ENCODE peak calls at places on chromosome 7, in eight cellular contexts. B is hepatocyte, V is fibroblast of lung, W is K562, Q is colonic mucosa, H is kidney epithelial cell, Z is mammary epithelial cell, M is fibroblast of pulmonary artery. A is an unnamed sample.

GRCh38 chr7:35828817-35829216 is 28.0 kb downstream of the SEPTIN7 start:
- DNase-seq in Z (peak), M (no peak), W (peak), V (no peak), H (no peak), B (no peak), Q (no peak), A (no peak)

GRCh38 chr7:36591643-36592042 is 132.7 kb downstream of the AOAH start:
- DNase-seq in H (no peak), M (no peak), V (no peak), B (no peak), W (no peak), Q (no peak), Z (no peak), A (no peak)

GRCh38 chr7:68199951-68200660 is 1203.5 kb downstream of the TYW1 start:
- DNase-seq in H (no peak), V (no peak), M (no peak), B (no peak), Q (no peak), Z (no peak), W (no peak), A (no peak)

GRCh38 chr7:15305002-15305600 is 256.7 kb downstream of the AGMO start:
- DNase-seq in B (peak), M (peak), W (peak), H (peak), Z (peak), V (peak), Q (peak), A (no peak)

GRCh38 chr7:135335628-135336139 is 102.0 kb downstream of the STRA8 start:
- DNase-seq in W (peak), V (peak), M (peak), Q (peak), H (peak), Z (peak), B (peak), A (no peak)

GRCh38 chr7:13834328-13834761 is 155.1 kb downstream of the ETV1 start:
- DNase-seq in Z (peak), V (no peak), W (no peak), H (no peak), Q (no peak), M (no peak), B (no peak), A (no peak)

GRCh38 chr7:1103009-1103788 is 15.3 kb downstream of the GPER1 start:
- DNase-seq in Z (no peak), B (peak), H (no peak), V (no peak), W (no peak), Q (no peak), M (no peak), A (no peak)

GRCh38 chr7:101814996-101815825 is 2.2 kb upstream of the CUX1 start:
- DNase-seq in Z (peak), H (no peak), Q (peak), V (peak), B (peak), M (no peak), W (peak), A (no peak)

GRCh38 chr7:155069992-155070827 is at the start of gene HTR5A:
- DNase-seq in H (peak), W (peak), B (peak), Z (peak), Q (peak), M (peak), V (peak), A (peak)

GRCh38 chr7:92820191-92820590 is 16.2 kb downstream of the CDK6 start:
- DNase-seq in Q (no peak), Z (no peak), B (no peak), H (no peak), W (no peak), V (peak), M (no peak), A (no peak)

DNA sequence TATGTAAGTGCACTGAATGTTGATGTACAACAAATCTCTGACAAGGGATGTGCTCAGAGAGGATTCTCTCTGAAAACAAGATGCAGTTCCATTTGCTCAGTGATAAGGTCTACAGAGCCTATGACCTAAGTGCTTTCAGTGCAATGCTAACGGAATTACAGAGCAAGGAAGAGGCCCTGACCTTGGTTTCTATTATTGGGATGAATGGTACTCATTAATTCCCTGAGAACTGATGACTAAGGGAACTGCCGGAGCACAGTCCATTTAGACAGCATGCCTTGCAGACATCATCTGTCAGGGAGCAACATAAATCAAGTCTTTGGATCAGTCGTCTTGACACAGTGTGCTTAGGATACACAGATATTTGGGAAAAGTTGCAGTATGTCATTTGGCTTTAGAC is 340.8 kb downstream of the PHTF2 start:
- DNase-seq in W (no peak), H (peak), M (no peak), Z (no peak), Q (no peak), V (peak), B (no peak), A (peak)
- H3K4me3 ChIP-seq in W (no peak), H (no peak), M (no peak), Z (no peak), Q (no peak), V (no peak), B (no peak), A (no peak)

DNA sequence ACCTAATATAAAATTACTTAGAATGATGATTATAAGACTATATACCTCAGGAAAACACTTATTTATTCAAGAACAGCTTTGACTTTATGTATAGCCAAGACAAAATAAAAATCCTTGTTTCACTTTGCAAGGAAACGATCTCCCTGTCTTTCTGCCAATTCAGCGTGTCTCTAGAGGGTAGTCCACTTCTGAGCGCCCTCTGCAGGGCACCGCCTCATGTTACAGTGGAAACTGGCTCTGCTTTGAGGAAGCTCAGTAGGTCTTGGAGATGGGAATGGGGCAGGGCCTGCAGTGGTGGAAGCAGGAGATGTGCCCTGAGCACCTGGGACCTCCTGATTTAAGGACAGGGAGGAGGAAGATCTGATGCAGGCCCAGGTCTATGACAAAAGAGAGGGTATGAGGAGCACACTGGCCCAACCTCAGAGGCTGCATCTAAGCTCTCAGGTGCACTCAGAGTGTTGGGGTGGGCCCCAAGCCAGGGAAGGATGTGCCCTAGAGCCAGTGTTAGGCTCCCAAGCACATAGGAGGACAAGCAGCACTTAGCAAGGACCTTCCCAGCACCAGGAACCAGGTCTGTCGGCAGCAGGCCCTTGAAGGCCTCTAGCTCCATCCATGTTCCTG is 481.0 kb downstream of the TNS3 start:
- DNase-seq in Z (peak), Q (peak), W (peak), B (peak), V (peak), M (peak), H (no peak), A (no peak)
- TF ChIP-seq CTCF in Z (peak), Q (peak), W (peak), B (peak), V (peak), M (peak), H (peak), A (peak)

GRCh38 chr7:39952791-39953190 is 2.7 kb downstream of the CDK13 start:
- DNase-seq in Q (no peak), H (no peak), Z (peak), B (no peak), V (peak), M (peak), W (no peak), A (no peak)
- H3K4me3 ChIP-seq in Q (peak), H (peak), Z (peak), B (peak), V (peak), M (peak), W (peak), A (peak)

GRCh38 chr7:115603416-115603815 is 427.1 kb downstream of the TFEC start:
- DNase-seq in B (no peak), H (no peak), V (no peak), W (no peak), Z (no peak), M (no peak), Q (no peak), A (no peak)
- TF ChIP-seq CTCF in B (no peak), H (peak), V (no peak), W (no peak), Z (no peak), M (no peak), Q (no peak), A (no peak)

GRCh38 chr7:4266270-4267040 is 415.6 kb upstream of the FOXK1 start:
- DNase-seq in M (no peak), Q (peak), Z (no peak), V (no peak), W (no peak), H (no peak), B (no peak), A (no peak)

GRCh38 chr7:4267326-4268039 is 414.6 kb upstream of the FOXK1 start:
- DNase-seq in V (no peak), H (no peak), Q (peak), M (no peak), Z (no peak), B (no peak), W (no peak), A (no peak)

GRCh38 chr7:4265676-4266075 is 416.4 kb upstream of the FOXK1 start:
- DNase-seq in B (no peak), V (no peak), W (no peak), Z (no peak), H (no peak), M (no peak), Q (peak), A (no peak)

GRCh38 chr7:4268040-4268965 is 413.8 kb upstream of the FOXK1 start:
- DNase-seq in M (no peak), H (no peak), B (no peak), W (no peak), V (no peak), Q (peak), Z (no peak), A (no peak)

DNA sequence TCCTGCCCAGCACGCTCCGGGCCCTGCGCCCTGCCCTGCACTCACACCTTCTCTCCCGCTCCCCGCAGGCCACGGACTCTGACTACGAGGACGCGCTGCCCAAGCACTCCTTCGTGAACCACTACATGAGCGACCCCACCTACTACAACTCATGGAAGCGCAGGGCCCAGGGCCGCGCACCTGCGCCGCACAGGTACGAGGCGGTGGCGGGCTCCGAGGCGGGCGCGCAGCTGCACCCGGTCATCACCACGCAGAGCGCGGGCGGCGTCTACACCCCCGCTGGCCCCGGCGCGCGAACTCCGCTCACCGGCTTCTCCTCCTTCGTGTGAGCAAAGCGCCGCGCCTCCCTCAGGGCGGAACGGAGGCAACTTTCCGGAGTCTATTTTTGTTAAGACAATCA is 417.0 kb upstream of the FOXK1 start:
- DNase-seq in B (no peak), W (no peak), Q (peak), V (no peak), H (no peak), M (no peak), Z (no peak), A (no peak)
- H3K4me3 ChIP-seq in B (no peak), W (no peak), Q (no peak), V (no peak), H (no peak), M (no peak), Z (no peak), A (no peak)

GRCh38 chr7:41603985-41604384 is 98.9 kb downstream of the INHBA start:
- DNase-seq in V (no peak), W (no peak), H (no peak), Q (no peak), Z (no peak), B (no peak), M (no peak), A (no peak)

GRCh38 chr7:41599760-41600159 is 103.1 kb downstream of the INHBA start:
- DNase-seq in V (no peak), Q (no peak), B (no peak), M (no peak), W (no peak), Z (no peak), H (no peak), A (no peak)
- TF ChIP-seq CTCF in V (peak), Q (no peak), B (peak), M (no peak), W (no peak), Z (peak), H (peak), A (no peak)

GRCh38 chr7:73429218-73429617 is 4.4 kb upstream of the FZD9 start:
- DNase-seq in Q (no peak), B (peak), V (no peak), W (peak), Z (no peak), H (no peak), M (peak), A (no peak)

GRCh38 chr7:73429622-73430505 is 3.7 kb upstream of the FZD9 start:
- DNase-seq in V (no peak), Z (no peak), B (no peak), M (no peak), W (no peak), H (no peak), Q (no peak), A (no peak)

GRCh38 chr7:73427902-73428696 is 5.5 kb upstream of the FZD9 start:
- DNase-seq in M (no peak), W (no peak), Z (no peak), Q (no peak), V (no peak), H (no peak), B (no peak), A (no peak)

GRCh38 chr7:73431041-73431835 is 2.3 kb upstream of the FZD9 start:
- DNase-seq in H (no peak), Z (no peak), W (no peak), B (no peak), Q (no peak), V (no peak), M (no peak), A (no peak)

DNA sequence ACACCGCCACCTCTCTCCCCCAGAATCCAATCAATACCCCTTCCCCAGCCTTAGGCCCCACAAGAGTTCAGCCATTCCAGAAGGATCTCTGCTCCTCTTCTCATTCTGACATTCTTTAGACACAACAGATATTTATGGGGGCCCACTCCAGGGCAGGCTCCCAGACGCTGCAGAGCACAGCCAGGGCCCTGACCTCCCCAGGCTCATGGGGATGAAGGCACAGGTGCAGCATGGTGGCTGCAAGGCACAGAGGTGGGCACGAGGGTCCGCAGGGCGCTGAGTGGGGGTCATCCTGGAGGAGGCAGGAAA is 4.9 kb upstream of the FZD9 start:
- DNase-seq in V (no peak), B (no peak), H (no peak), M (no peak), Z (no peak), W (no peak), Q (no peak), A (no peak)
- H3K4me3 ChIP-seq in V (no peak), B (no peak), H (no peak), M (no peak), Z (no peak), W (no peak), Q (no peak), A (no peak)

DNA sequence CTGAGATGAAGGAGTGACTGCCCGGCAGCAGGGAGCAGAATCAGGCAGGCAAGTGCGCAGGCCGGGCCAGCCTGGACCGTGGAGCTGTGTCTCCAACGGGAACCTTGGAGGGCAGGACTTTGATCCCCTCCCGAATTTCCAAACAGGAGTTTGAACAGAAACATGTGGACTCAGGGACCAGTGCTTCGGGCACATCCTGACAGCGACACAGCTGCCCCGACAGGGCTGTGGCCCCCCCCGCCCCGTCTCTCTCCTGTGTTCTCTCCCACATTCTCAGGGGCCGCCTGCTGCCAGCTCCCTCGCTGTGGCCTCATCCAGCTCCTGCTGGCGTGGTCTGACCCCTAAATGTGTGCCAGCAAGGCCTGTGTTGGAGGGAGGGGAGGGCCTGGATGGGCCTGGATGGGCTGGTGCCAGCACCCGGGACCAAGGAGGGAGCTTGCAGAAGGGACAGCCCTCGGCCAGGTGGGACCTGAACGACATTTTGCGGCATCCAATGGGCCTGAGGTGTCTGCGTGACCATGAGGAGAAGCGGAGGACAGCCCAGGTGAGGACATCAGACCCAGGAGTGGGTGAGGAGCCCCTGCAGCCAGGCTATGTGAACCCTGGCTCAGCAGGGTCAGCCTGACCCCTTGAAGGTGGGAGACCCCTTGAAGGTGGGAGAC is 222.9 kb downstream of the DNAJB6 start:
- DNase-seq in M (no peak), Q (no peak), W (no peak), V (no peak), Z (no peak), B (no peak), H (no peak), A (no peak)
- TF ChIP-seq CTCF in M (no peak), Q (no peak), W (no peak), V (no peak), Z (no peak), B (no peak), H (no peak), A (no peak)

A was measured in AG09309.